ENCODE peak calls at places on chromosomes 6 and 20, in nine cellular contexts. D, M, S, N, C, B, O, J and G are unnamed samples.

GRCh38 chr20:33239418-33239817 is 3.6 kb downstream of the BPIFA1 start:
- DNase-seq in D (no peak), M (no peak), S (no peak), N (no peak), C (peak), B (no peak), O (no peak), J (no peak), G (no peak)

GRCh38 chr6:106626485-106626884 is 2.8 kb downstream of the RTN4IP1 start:
- DNase-seq in D (no peak), M (no peak), S (no peak), N (no peak), C (no peak), B (no peak), O (no peak), J (no peak), G (no peak)

GRCh38 chr20:23926941-23927872 is 47.7 kb upstream of the CST5 start:
- DNase-seq in D (no peak), M (no peak), S (no peak), N (no peak), C (no peak), B (no peak), O (no peak), J (no peak), G (no peak)

GRCh38 chr20:48631114-48632016 is 196.4 kb downstream of the PREX1 start:
- DNase-seq in D (no peak), M (no peak), S (no peak), N (no peak), C (no peak), B (no peak), O (no peak), J (no peak), G (no peak)

GRCh38 chr20:62536731-62537401 is 61.1 kb upstream of the GATA5 start:
- DNase-seq in D (peak), M (no peak), S (no peak), N (peak), C (no peak), B (no peak), O (no peak), J (no peak), G (no peak)

GRCh38 chr6:74447013-74447412 is 751.0 kb downstream of the CD109 start:
- DNase-seq in D (no peak), M (no peak), S (peak), N (no peak), C (no peak), B (no peak), O (no peak), J (no peak), G (no peak)

GRCh38 chr6:43141644-43142043 is 29.4 kb upstream of the SRF start:
- DNase-seq in D (no peak), M (no peak), S (no peak), N (no peak), C (no peak), B (no peak), O (no peak), J (no peak), G (no peak)

GRCh38 chr6:89217308-89217999 is at the start of gene GABRR1:
- DNase-seq in D (no peak), M (no peak), S (no peak), N (no peak), C (no peak), B (no peak), O (no peak), J (no peak), G (no peak)

GRCh38 chr6:25942561-25943147 is 12.2 kb upstream of the SLC17A2 start:
- DNase-seq in D (no peak), M (no peak), S (peak), N (no peak), C (no peak), B (no peak), O (no peak), J (no peak), G (no peak)

GRCh38 chr20:39716796-39717341 is 754.7 kb downstream of the DHX35 start:
- DNase-seq in D (no peak), M (no peak), S (no peak), N (no peak), C (no peak), B (no peak), O (no peak), J (no peak), G (no peak)

GRCh38 chr6:2507016-2507415 is 243.7 kb downstream of the MYLK4 start:
- DNase-seq in D (no peak), M (no peak), S (no peak), N (no peak), C (no peak), B (no peak), O (no peak), J (no peak), G (no peak)

GRCh38 chr20:7193681-7194080 is 426.2 kb downstream of the BMP2 start:
- DNase-seq in D (no peak), M (no peak), S (no peak), N (no peak), C (no peak), B (no peak), O (no peak), J (no peak), G (no peak)

GRCh38 chr6:105014954-105015353 is 58.0 kb downstream of the LIN28B start:
- DNase-seq in D (no peak), M (no peak), S (no peak), N (no peak), C (no peak), B (no peak), O (no peak), J (no peak), G (no peak)

GRCh38 chr6:35034411-35035171 is 106.5 kb downstream of the TCP11 start:
- DNase-seq in D (peak), M (no peak), S (no peak), N (peak), C (peak), B (peak), O (peak), J (no peak), G (peak)

GRCh38 chr6:13370623-13371022 is 42.3 kb upstream of the TBC1D7 start:
- DNase-seq in D (no peak), M (no peak), S (no peak), N (no peak), C (no peak), B (no peak), O (no peak), J (peak), G (no peak)

GRCh38 chr6:16514249-16514648 is 247.0 kb downstream of the ATXN1 start:
- DNase-seq in D (no peak), M (no peak), S (no peak), N (no peak), C (peak), B (no peak), O (no peak), J (no peak), G (no peak)

GRCh38 chr20:62811320-62811719 is 5.5 kb upstream of the COL9A3 start:
- DNase-seq in D (no peak), M (no peak), S (no peak), N (no peak), C (no peak), B (no peak), O (no peak), J (no peak), G (no peak)

GRCh38 chr6:73081955-73082354 is 143.3 kb downstream of the KHDC1L start:
- DNase-seq in D (no peak), M (no peak), S (no peak), N (no peak), C (no peak), B (no peak), O (no peak), J (no peak), G (no peak)

GRCh38 chr6:127539292-127539691 is 20.2 kb upstream of the MTCL3 start:
- DNase-seq in D (no peak), M (no peak), S (no peak), N (no peak), C (no peak), B (no peak), O (no peak), J (no peak), G (no peak)

GRCh38 chr20:22999756-23000155 is 35.4 kb upstream of the SSTR4 start:
- DNase-seq in D (no peak), M (no peak), S (no peak), N (no peak), C (no peak), B (no peak), O (no peak), J (no peak), G (no peak)

GRCh38 chr6:32148289-32148688 is 3.5 kb downstream of the PRRT1 start:
- DNase-seq in D (no peak), M (no peak), S (no peak), N (no peak), C (peak), B (no peak), O (no peak), J (no peak), G (no peak)

GRCh38 chr6:168929871-168930450 is 323.7 kb downstream of the THBS2 start:
- DNase-seq in D (no peak), M (no peak), S (no peak), N (no peak), C (no peak), B (no peak), O (no peak), J (no peak), G (no peak)

DNA sequence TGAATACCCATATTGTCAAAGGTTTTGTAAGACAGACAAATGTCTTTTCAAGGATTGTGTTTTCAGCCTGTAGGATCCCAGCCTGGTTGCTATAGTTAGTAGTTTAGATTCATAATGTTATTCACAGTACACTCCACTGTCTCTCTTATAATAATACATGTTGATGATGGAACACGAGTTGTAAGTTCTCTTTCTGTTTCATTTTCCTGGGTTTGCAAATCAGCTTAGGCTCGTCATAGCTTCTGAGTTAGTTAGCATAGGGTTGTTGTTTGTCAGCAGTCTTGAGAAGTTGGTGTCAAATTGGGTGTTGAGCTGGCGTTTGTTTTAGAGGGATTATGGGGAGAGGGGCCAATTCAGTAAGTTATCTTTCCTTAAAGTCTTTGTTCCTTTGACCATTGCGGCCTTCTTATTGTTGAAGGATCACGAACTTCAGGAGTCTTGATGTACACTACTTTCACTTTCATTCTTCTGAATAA is 45.8 kb downstream of the QKI start:
- DNase-seq in D (no peak), M (no peak), S (no peak), N (no peak), C (peak), B (no peak), O (no peak), J (no peak), G (no peak)
- H3K27ac ChIP-seq in D (peak), M (peak), S (no peak), N (peak), C (no peak), B (peak), O (no peak), J (no peak), G (no peak)

DNA sequence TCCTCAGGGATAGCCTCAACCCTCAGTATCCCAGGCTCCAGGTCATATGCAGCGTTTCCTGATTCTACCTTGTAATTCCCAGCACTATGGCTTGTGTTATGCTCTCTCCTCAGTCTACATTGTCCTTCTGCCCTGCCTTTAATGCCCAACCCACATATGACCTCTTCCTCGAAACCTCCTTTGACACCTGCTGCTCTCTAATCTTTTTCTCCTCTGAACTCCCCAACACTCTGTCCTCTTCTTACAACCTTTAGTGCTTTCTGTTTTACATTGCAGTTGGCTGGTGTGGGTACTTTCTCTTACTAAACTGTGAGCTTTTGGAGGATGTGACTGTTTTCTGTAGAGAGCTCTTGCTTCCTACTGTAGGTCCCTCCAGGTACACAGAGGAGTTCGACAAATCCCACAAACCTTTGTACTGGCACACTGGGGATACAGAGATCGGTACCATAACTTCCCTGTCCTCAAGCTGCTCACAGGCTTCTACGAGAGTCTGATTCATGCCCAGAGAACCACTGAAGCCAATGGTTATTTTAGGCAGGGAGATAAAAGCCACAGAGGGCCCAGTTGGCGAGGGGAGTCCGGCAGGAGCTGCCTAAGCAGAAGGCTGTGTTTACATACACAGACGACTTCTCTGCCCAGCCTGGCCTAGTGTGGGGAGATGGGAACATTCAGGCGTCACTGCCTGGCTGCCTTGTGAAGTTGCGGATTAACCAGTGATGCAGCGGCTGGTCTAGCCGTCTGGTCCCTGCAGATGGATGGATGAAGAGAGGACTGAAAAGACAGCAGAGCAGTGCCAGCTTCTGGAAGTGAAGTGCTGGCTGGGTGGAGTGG is 8.4 kb upstream of the EPB41L1 start:
- DNase-seq in D (peak), M (no peak), S (no peak), N (peak), C (peak), B (peak), O (no peak), J (no peak), G (no peak)
- H3K27ac ChIP-seq in D (peak), M (peak), S (no peak), N (peak), C (no peak), B (peak), O (no peak), J (no peak), G (no peak)

GRCh38 chr6:21158149-21158548 is 435.4 kb upstream of the SOX4 start:
- DNase-seq in D (no peak), M (no peak), S (no peak), N (no peak), C (no peak), B (no peak), O (no peak), J (no peak), G (no peak)

GRCh38 chr6:21163110-21163837 is 430.3 kb upstream of the SOX4 start:
- DNase-seq in D (no peak), M (no peak), S (peak), N (no peak), C (no peak), B (no peak), O (no peak), J (no peak), G (no peak)

GRCh38 chr6:21157186-21157929 is 436.2 kb upstream of the SOX4 start:
- DNase-seq in D (no peak), M (no peak), S (no peak), N (no peak), C (no peak), B (no peak), O (no peak), J (no peak), G (no peak)

GRCh38 chr6:21159465-21159864 is 434.1 kb upstream of the SOX4 start:
- DNase-seq in D (no peak), M (no peak), S (no peak), N (no peak), C (no peak), B (no peak), O (no peak), J (no peak), G (no peak)

DNA sequence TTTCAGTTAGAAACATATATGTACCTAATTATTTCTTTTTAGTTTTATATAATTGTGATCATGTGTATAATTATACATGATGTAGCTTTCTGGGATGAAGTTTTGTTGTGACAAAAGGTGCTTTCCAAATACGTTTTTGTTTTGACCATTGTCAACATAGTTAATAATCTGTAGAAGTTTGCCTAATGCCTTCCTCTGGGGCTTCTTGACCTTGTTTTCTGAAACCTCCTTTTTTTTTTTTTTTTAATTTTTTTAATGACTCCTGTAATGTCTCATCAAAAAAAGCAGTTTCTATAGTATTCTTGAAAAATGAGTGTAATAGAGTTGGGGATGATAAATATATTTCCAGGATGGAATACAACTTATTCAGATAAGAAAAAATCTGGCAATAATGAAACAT is 434.7 kb upstream of the SOX4 start:
- DNase-seq in D (no peak), M (no peak), S (no peak), N (no peak), C (no peak), B (no peak), O (no peak), J (no peak), G (no peak)
- H3K27ac ChIP-seq in D (no peak), M (no peak), S (no peak), N (no peak), C (no peak), B (no peak), O (no peak), J (no peak), G (no peak)

DNA sequence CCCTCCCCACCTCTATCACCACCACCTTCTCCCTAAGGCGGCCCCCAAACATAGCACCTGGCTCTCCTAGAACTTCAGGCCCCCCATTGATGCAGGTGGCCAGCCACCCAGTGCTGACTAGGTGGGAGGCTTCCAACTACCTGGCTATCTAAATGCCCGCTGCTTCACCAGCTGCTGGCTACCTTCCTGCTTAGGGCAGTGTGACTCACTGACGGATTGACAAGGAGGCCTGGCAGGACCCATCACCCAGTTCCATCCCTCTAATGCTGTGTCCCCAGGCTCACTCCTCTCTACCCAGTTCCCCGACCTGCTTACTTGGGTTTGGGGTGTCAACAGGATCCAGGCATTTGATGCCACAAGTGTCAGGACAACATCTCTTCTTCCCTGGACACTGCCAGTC is 1.1 kb downstream of the SLPI start:
- DNase-seq in D (no peak), M (no peak), S (no peak), N (no peak), C (no peak), B (peak), O (no peak), J (peak), G (no peak)
- H3K27ac ChIP-seq in D (no peak), M (no peak), S (no peak), N (no peak), C (no peak), B (no peak), O (peak), J (peak), G (no peak)

GRCh38 chr20:34709836-34710567 is 5.9 kb downstream of the TP53INP2 start:
- DNase-seq in D (peak), M (peak), S (peak), N (peak), C (peak), B (peak), O (peak), J (peak), G (peak)
- H3K27ac ChIP-seq in D (peak), M (peak), S (peak), N (peak), C (no peak), B (peak), O (peak), J (no peak), G (peak)

GRCh38 chr6:140044626-140045025 is 670.2 kb upstream of the CITED2 start:
- DNase-seq in D (no peak), M (no peak), S (no peak), N (no peak), C (no peak), B (no peak), O (no peak), J (no peak), G (no peak)
- H3K27ac ChIP-seq in D (peak), M (no peak), S (no peak), N (no peak), C (no peak), B (no peak), O (no peak), J (peak), G (no peak)